ENCODE peak calls at places on chromosomes 3 and 15, in seven cellular contexts. W is heart right ventricle; V is psoas muscle; H is neuronal stem cell; J is upper lobe of left lung; Z is sigmoid colon; G is CD8-positive, alpha-beta T cell. C is an unnamed sample.

GRCh38 chr3:42498034-42498433 is 4.4 kb upstream of the VIPR1 start:
- DNase-seq in W (no peak), V (no peak), H (no peak), J (no peak), Z (peak; percentile 22), G (no peak), C (no peak)

GRCh38 chr15:33639968-33640367 is 328.3 kb upstream of the CHRM5 start:
- DNase-seq in W (no peak), V (no peak), H (no peak), J (no peak), Z (no peak), G (no peak), C (no peak)

GRCh38 chr3:14962762-14963161 is 15.4 kb downstream of the NR2C2 start:
- DNase-seq in W (no peak), V (no peak), H (no peak), J (no peak), Z (no peak), G (no peak), C (no peak)

GRCh38 chr3:180594631-180595348 is 7.2 kb upstream of the TTC14 start:
- DNase-seq in W (no peak), V (no peak), H (peak; percentile 8), J (no peak), Z (no peak), G (no peak), C (no peak)

GRCh38 chr3:25696019-25696418 is 31.3 kb upstream of the TOP2B start:
- DNase-seq in W (no peak), V (no peak), H (no peak), J (no peak), Z (no peak), G (no peak), C (no peak)

GRCh38 chr3:133627789-133628188 is 34.0 kb downstream of the TOPBP1 start:
- DNase-seq in W (no peak), V (no peak), H (no peak), J (no peak), Z (no peak), G (no peak), C (no peak)

GRCh38 chr3:170356596-170357175 is 829 bp upstream of the SKIL start:
- DNase-seq in W (peak; percentile 91), V (peak; percentile 89), H (peak; percentile 70), J (peak; percentile 96), Z (peak; percentile 90), G (peak; percentile 47), C (peak; percentile 20)

GRCh38 chr3:9385209-9385936 is 12.0 kb upstream of the SETD5 start:
- DNase-seq in W (no peak), V (no peak), H (no peak), J (no peak), Z (no peak), G (no peak), C (no peak)

GRCh38 chr3:193826126-193826795 is 233.3 kb downstream of the OPA1 start:
- DNase-seq in W (peak; percentile 20), V (peak; percentile 33), H (no peak), J (no peak), Z (no peak), G (no peak), C (no peak)

GRCh38 chr3:135069406-135069805 is 274.3 kb downstream of the EPHB1 start:
- DNase-seq in W (no peak), V (no peak), H (no peak), J (no peak), Z (no peak), G (no peak), C (no peak)

GRCh38 chr15:35932541-35932940 is 386.6 kb upstream of the DPH6 start:
- DNase-seq in W (no peak), V (no peak), H (no peak), J (no peak), Z (no peak), G (no peak), C (no peak)

GRCh38 chr3:192130534-192131132 is 596.7 kb downstream of the FGF12 start:
- DNase-seq in W (peak; percentile 34), V (peak; percentile 16), H (peak; percentile 3), J (no peak), Z (no peak), G (no peak), C (no peak)

GRCh38 chr15:63461230-63461629 is 43.2 kb upstream of the USP3 start:
- DNase-seq in W (no peak), V (no peak), H (no peak), J (peak; percentile 60), Z (no peak), G (no peak), C (no peak)

GRCh38 chr15:82944840-82945239 is 7.7 kb downstream of the HOMER2 start:
- DNase-seq in W (no peak), V (no peak), H (no peak), J (no peak), Z (no peak), G (no peak), C (no peak)

GRCh38 chr3:125107861-125108567 is 52.2 kb upstream of the HEG1 start:
- DNase-seq in W (no peak), V (no peak), H (no peak), J (peak; percentile 32), Z (no peak), G (no peak), C (no peak)

GRCh38 chr3:189572249-189572648 is 58.9 kb upstream of the TP63 start:
- DNase-seq in W (no peak), V (no peak), H (no peak), J (no peak), Z (no peak), G (no peak), C (no peak)
- H3K9me3 ChIP-seq in W (no peaks in the 10 kb centered on the region), V (no peaks in the 10 kb centered on the region), H (no peaks in the 10 kb centered on the region), J (no peaks in the 10 kb centered on the region), Z (no peaks in the 10 kb centered on the region), G (no peaks in the 10 kb centered on the region), C (no peaks in the 10 kb centered on the region)

GRCh38 chr15:22236469-22236868 is 156.1 kb downstream of the OR4M2 start:
- DNase-seq in W (no peak), V (no peak), H (no peak), J (no peak), Z (no peak), G (no peak), C (no peak)
- H3K9me3 ChIP-seq in W (no peaks in the 10 kb centered on the region), V (peaks cover 3% of the 10 kb centered on the region), H (no peaks in the 10 kb centered on the region), J (no peaks in the 10 kb centered on the region), Z (no peaks in the 10 kb centered on the region), G (no peaks in the 10 kb centered on the region), C (no peaks in the 10 kb centered on the region)

GRCh38 chr3:44495636-44496415 is 18.4 kb upstream of the ZNF445 start:
- DNase-seq in W (no peak), V (no peak), H (no peak), J (no peak), Z (no peak), G (no peak), C (no peak)
- H3K9me3 ChIP-seq in W (peaks cover 16% of the 10 kb centered on the region), V (peaks cover 39% of the 10 kb centered on the region), H (peaks cover 87% of the 10 kb centered on the region), J (peaks cover 24% of the 10 kb centered on the region), Z (peaks cover 15% of the 10 kb centered on the region), G (peaks cover 26% of the 10 kb centered on the region), C (no peaks in the 10 kb centered on the region)

GRCh38 chr15:25062551-25063430 is 108.0 kb downstream of the SNRPN start:
- DNase-seq in W (no peak), V (no peak), H (no peak), J (no peak), Z (peak; percentile 10), G (no peak), C (no peak)
- H3K9me3 ChIP-seq in W (peaks cover 100% of the 10 kb centered on the region), V (peaks cover 98% of the 10 kb centered on the region), H (peaks cover 100% of the 10 kb centered on the region), J (peaks cover 100% of the 10 kb centered on the region), Z (peaks cover 100% of the 10 kb centered on the region), G (peaks cover 98% of the 10 kb centered on the region), C (peaks cover 100% of the 10 kb centered on the region)

C was measured in esophagus squamous epithelium.